ENCODE peak calls at places on chromosome 1, in six cellular contexts. One of them, this sample, is unnamed. For H3K27me3, the result is how much of the 10 kb centered on the place peaks cover.

GRCh38 chr1:25805863-25806225 is 5.9 kb downstream of the SELENON start:
- DNase-seq in sigmoid colon: no peak
- DNase-seq in heart left ventricle: peak
- DNase-seq in MM.1S: no peak
- DNase-seq in K562: no peak
- DNase-seq in right cardiac atrium: peak
- DNase-seq in this sample: no peak

GRCh38 chr1:3103977-3104677 is 35.1 kb downstream of the PRDM16 start:
- DNase-seq in sigmoid colon: no peak
- DNase-seq in heart left ventricle: no peak
- DNase-seq in MM.1S: no peak
- DNase-seq in K562: no peak
- DNase-seq in right cardiac atrium: no peak
- DNase-seq in this sample: no peak

GRCh38 chr1:230754831-230755230 is 7.6 kb downstream of the CAPN9 start:
- DNase-seq in sigmoid colon: no peak
- DNase-seq in heart left ventricle: peak
- DNase-seq in MM.1S: no peak
- DNase-seq in K562: no peak
- DNase-seq in right cardiac atrium: peak
- DNase-seq in this sample: peak

GRCh38 chr1:87763498-87763897 is 434.8 kb downstream of the LMO4 start:
- DNase-seq in sigmoid colon: no peak
- DNase-seq in heart left ventricle: no peak
- DNase-seq in MM.1S: peak
- DNase-seq in K562: no peak
- DNase-seq in right cardiac atrium: no peak
- DNase-seq in this sample: no peak

GRCh38 chr1:235697517-235697916 is 47.9 kb upstream of the GNG4 start:
- DNase-seq in sigmoid colon: no peak
- DNase-seq in heart left ventricle: no peak
- DNase-seq in MM.1S: no peak
- DNase-seq in K562: no peak
- DNase-seq in right cardiac atrium: no peak
- DNase-seq in this sample: no peak

GRCh38 chr1:202230939-202231645 is 37.5 kb downstream of the LGR6 start:
- DNase-seq in sigmoid colon: no peak
- DNase-seq in heart left ventricle: no peak
- DNase-seq in MM.1S: no peak
- DNase-seq in K562: no peak
- DNase-seq in right cardiac atrium: no peak
- DNase-seq in this sample: peak

GRCh38 chr1:59361766-59362165 is 64.9 kb downstream of the FGGY start:
- DNase-seq in sigmoid colon: no peak
- DNase-seq in heart left ventricle: peak
- DNase-seq in MM.1S: no peak
- DNase-seq in K562: peak
- DNase-seq in right cardiac atrium: peak
- DNase-seq in this sample: no peak

GRCh38 chr1:201053155-201053860 is 29.8 kb upstream of the KIF21B start:
- DNase-seq in sigmoid colon: no peak
- DNase-seq in heart left ventricle: no peak
- DNase-seq in MM.1S: no peak
- DNase-seq in K562: peak
- DNase-seq in right cardiac atrium: no peak
- DNase-seq in this sample: no peak

GRCh38 chr1:233094691-233095090 is 144.3 kb downstream of the NTPCR start:
- DNase-seq in sigmoid colon: no peak
- DNase-seq in heart left ventricle: no peak
- DNase-seq in MM.1S: no peak
- DNase-seq in K562: no peak
- DNase-seq in right cardiac atrium: no peak
- DNase-seq in this sample: no peak

GRCh38 chr1:233087001-233087881 is 136.8 kb downstream of the NTPCR start:
- DNase-seq in sigmoid colon: no peak
- DNase-seq in heart left ventricle: no peak
- DNase-seq in MM.1S: no peak
- DNase-seq in K562: no peak
- DNase-seq in right cardiac atrium: no peak
- DNase-seq in this sample: no peak

GRCh38 chr1:233088613-233089012 is 138.2 kb downstream of the NTPCR start:
- DNase-seq in sigmoid colon: no peak
- DNase-seq in heart left ventricle: no peak
- DNase-seq in MM.1S: no peak
- DNase-seq in K562: no peak
- DNase-seq in right cardiac atrium: no peak
- DNase-seq in this sample: no peak

GRCh38 chr1:233094269-233094668 is 143.9 kb downstream of the NTPCR start:
- DNase-seq in sigmoid colon: no peak
- DNase-seq in heart left ventricle: no peak
- DNase-seq in MM.1S: no peak
- DNase-seq in K562: no peak
- DNase-seq in right cardiac atrium: no peak
- DNase-seq in this sample: no peak

DNA sequence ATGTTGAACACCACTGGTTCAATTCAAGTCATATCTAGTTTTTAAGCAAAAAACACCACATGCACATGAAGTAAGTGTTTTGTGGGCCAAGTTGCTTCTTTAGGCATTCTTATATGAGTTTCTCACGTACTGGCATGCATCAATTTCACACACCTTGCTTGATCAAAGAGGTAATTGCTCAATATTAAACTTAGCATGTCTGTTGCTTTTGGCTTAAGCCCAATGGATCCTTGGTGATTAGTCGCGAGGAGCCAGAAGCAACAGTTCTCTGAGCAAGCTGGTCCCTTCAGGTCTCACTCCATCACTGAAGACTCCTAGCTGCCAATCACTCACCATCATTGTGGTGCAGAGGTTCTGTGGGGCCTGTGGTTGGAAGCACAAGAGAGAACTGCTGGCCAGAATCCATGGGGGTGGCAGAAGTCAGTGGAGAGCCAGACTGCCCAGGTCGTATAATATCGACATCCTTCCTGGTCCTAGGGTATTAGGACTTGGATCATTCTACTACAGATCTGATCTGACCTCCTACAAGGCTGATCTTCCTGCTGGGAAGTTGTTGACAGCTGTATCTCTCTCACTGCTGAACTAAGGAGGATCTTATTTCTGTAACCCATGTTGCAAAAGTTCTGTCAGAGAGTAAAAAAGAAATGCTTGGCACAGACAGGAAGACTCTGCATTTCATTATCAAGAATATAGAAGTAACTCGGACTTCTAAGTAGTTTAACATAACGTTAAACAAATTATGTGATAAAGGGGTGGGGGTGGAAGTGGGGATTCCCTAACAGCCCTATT is 140.5 kb downstream of the NTPCR start:
- DNase-seq in sigmoid colon: no peak
- DNase-seq in heart left ventricle: no peak
- DNase-seq in MM.1S: no peak
- DNase-seq in K562: no peak
- DNase-seq in right cardiac atrium: no peak
- DNase-seq in this sample: no peak
- H3K4me3 ChIP-seq in sigmoid colon: no peak
- H3K4me3 ChIP-seq in heart left ventricle: no peak
- H3K4me3 ChIP-seq in MM.1S: no peak
- H3K4me3 ChIP-seq in K562: no peak
- H3K4me3 ChIP-seq in right cardiac atrium: no peak
- H3K4me3 ChIP-seq in this sample: no peak

GRCh38 chr1:110493059-110493458 is 25.9 kb downstream of the KCNA10 start:
- DNase-seq in sigmoid colon: no peak
- DNase-seq in heart left ventricle: no peak
- DNase-seq in MM.1S: no peak
- DNase-seq in K562: no peak
- DNase-seq in right cardiac atrium: no peak
- DNase-seq in this sample: no peak
- H3K27me3 ChIP-seq in sigmoid colon: under half
- H3K27me3 ChIP-seq in heart left ventricle: under half
- H3K27me3 ChIP-seq in MM.1S: under half
- H3K27me3 ChIP-seq in K562: under half
- H3K27me3 ChIP-seq in right cardiac atrium: under half
- H3K27me3 ChIP-seq in this sample: under half

DNA sequence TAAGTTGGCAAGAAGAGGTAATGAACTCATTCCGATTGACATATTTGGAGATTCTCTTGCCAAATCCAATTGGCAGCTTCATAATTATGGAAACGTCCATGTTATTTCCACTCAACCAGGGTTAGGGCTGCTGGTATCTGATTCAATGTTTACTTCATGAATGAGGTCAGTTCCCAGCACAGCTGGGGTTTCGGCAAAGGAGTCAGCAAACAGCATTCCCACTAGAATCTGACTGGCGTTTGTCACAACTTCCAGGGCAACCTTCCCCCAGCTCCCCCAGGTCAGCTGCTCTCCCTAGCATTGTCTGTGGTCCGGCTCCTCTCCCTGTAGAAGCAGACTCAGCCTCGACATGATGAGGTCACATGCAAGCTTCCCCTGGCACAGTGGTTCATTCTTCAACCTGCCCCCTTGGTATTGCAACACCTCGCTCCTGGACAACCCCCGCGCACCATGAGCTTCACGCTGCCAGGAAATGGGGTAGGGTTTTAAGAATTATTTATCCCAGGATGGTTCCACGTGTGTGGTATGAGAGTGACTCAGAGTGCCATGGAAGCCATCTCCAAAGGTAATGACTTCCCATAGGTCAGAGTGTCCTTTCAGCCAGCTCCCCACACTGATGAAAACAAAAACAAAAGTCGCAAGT is 100.7 kb upstream of the SLC25A33 start:
- DNase-seq in sigmoid colon: peak
- DNase-seq in heart left ventricle: no peak
- DNase-seq in MM.1S: no peak
- DNase-seq in K562: no peak
- DNase-seq in right cardiac atrium: peak
- DNase-seq in this sample: no peak
- H3K4me3 ChIP-seq in sigmoid colon: no peak
- H3K4me3 ChIP-seq in heart left ventricle: no peak
- H3K4me3 ChIP-seq in MM.1S: no peak
- H3K4me3 ChIP-seq in K562: no peak
- H3K4me3 ChIP-seq in right cardiac atrium: no peak
- H3K4me3 ChIP-seq in this sample: no peak

DNA sequence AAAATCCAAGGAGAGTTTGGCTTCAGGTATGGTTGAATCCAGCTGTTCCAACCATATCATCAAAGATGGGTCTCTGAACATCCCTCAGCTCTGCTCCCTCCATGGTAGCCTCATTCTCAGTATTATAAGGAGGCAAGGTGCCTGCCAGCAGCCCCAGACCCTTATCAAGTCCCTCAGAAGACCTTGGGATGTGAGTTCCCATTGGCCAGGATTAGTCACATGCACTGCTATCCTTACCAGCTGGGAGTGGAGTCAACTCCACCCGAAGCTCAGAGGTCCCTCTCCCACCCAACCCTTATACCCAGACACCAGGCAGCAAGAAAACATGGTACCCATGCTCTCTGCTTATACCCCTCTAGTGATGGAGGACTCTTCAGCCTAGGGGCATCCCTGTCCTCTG is 153.7 kb upstream of the ZBTB40 start:
- DNase-seq in sigmoid colon: no peak
- DNase-seq in heart left ventricle: no peak
- DNase-seq in MM.1S: no peak
- DNase-seq in K562: peak
- DNase-seq in right cardiac atrium: no peak
- DNase-seq in this sample: no peak
- H3K27me3 ChIP-seq in sigmoid colon: under half
- H3K27me3 ChIP-seq in heart left ventricle: under half
- H3K27me3 ChIP-seq in MM.1S: half or more
- H3K27me3 ChIP-seq in K562: under half
- H3K27me3 ChIP-seq in right cardiac atrium: under half
- H3K27me3 ChIP-seq in this sample: under half

DNA sequence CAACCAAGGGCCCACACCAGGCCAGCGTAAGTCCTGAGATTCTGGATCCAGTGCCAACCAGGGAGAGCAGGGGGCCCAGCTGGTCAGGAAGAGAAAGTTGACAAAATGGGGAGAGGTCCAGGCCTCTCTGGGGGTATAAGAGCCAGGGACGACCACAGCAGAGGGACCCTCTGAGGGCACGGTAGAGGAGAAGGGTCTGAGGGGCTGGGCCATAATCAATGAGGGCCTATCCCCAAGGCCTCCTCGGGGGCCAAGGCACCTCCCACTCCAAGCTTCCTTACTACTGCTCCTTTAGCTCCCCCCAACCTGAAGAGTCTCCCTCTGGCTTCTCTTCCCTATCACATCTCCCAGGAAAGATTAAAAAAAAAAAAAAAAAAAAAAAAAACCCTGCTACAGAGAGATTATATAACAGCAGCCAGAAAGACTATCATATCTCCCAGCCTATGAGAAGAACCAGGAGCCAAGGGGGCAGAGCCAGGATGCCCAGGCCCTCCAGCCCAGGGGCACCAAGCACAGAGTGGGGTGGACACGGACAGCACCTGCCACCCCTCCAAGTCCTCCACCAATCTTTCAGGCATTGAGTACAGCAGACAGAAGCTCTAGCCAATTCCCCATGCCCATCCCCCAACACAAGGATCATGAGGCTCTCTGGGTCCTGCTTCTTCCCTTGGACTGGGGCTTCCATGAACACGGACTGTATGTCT is 2.7 kb downstream of the MEF2D start:
- DNase-seq in sigmoid colon: peak
- DNase-seq in heart left ventricle: peak
- DNase-seq in MM.1S: no peak
- DNase-seq in K562: no peak
- DNase-seq in right cardiac atrium: no peak
- DNase-seq in this sample: no peak
- H3K4me3 ChIP-seq in sigmoid colon: peak
- H3K4me3 ChIP-seq in heart left ventricle: peak
- H3K4me3 ChIP-seq in MM.1S: peak
- H3K4me3 ChIP-seq in K562: no peak
- H3K4me3 ChIP-seq in right cardiac atrium: peak
- H3K4me3 ChIP-seq in this sample: peak

GRCh38 chr1:224358288-224358687 is 1.6 kb downstream of the CNIH4 start:
- DNase-seq in sigmoid colon: no peak
- DNase-seq in heart left ventricle: no peak
- DNase-seq in MM.1S: no peak
- DNase-seq in K562: no peak
- DNase-seq in right cardiac atrium: no peak
- DNase-seq in this sample: no peak
- H3K27me3 ChIP-seq in sigmoid colon: under half
- H3K27me3 ChIP-seq in heart left ventricle: under half
- H3K27me3 ChIP-seq in MM.1S: under half
- H3K27me3 ChIP-seq in K562: under half
- H3K27me3 ChIP-seq in right cardiac atrium: under half
- H3K27me3 ChIP-seq in this sample: under half